ENCODE peak calls at places on chromosomes 16 and 17, in eight cellular contexts. L, E, T, R, X, O, S and K are unnamed samples.

GRCh38 chr16:88922826-88923410 is 54.1 kb downstream of the CBFA2T3 start:
- DNase-seq in L (no peak), T (no peak), O (no peak), S (no peak), X (no peak), E (no peak), R (no peak), K (no peak)

GRCh38 chr17:17900615-17901520 is 64.1 kb upstream of the SREBF1 start:
- DNase-seq in L (no peak), E (peak; percentile 86), R (no peak), O (no peak), T (no peak), S (no peak), X (no peak), K (no peak)

GRCh38 chr16:77376358-77376757 is 58.5 kb downstream of the ADAMTS18 start:
- DNase-seq in L (peak; percentile 43), E (no peak), T (no peak), S (no peak), X (no peak), O (no peak), R (no peak), K (no peak)

GRCh38 chr16:56919099-56919800 is 12.7 kb upstream of the HERPUD1 start:
- DNase-seq in T (no peak), L (no peak), R (no peak), E (no peak), O (no peak), X (no peak), S (no peak), K (no peak)

GRCh38 chr16:64375386-64375980 is 746.4 kb downstream of the CDH11 start:
- DNase-seq in R (no peak), E (no peak), T (no peak), L (no peak), S (no peak), O (no peak), X (no peak), K (no peak)

GRCh38 chr17:82542439-82542838 is 22.9 kb downstream of the FOXK2 start:
- DNase-seq in S (no peak), O (no peak), X (no peak), E (no peak), T (no peak), L (no peak), R (no peak), K (no peak)

GRCh38 chr16:21265104-21265825 is 12.8 kb downstream of the CRYM start:
- DNase-seq in X (no peak), S (no peak), L (no peak), T (no peak), E (no peak), R (no peak), O (no peak), K (no peak)

GRCh38 chr17:81967533-81968395 is 6.8 kb upstream of the NOTUM start:
- DNase-seq in L (peak; percentile 95), T (peak; percentile 53), S (peak; percentile 72), O (peak; percentile 88), E (peak; percentile 45), X (peak; percentile 78), R (peak; percentile 95), K (peak; percentile 83)

GRCh38 chr16:55179858-55180585 is 144.0 kb upstream of the IRX6 start:
- DNase-seq in L (no peak), S (no peak), E (no peak), T (no peak), X (no peak), O (no peak), R (no peak), K (no peak)

GRCh38 chr16:4353675-4354074 is 2.6 kb upstream of the PAM16 start:
- DNase-seq in O (no peak), L (no peak), R (no peak), S (no peak), X (no peak), T (no peak), E (no peak), K (no peak)

GRCh38 chr17:69344939-69345338 is 18.0 kb upstream of the ABCA5 start:
- DNase-seq in O (no peak), T (no peak), R (no peak), L (no peak), S (no peak), X (no peak), E (peak; percentile 40), K (no peak)

GRCh38 chr16:51549836-51550235 is 398.8 kb upstream of the SALL1 start:
- DNase-seq in O (no peak), X (no peak), S (no peak), T (no peak), E (no peak), R (no peak), L (no peak), K (no peak)

GRCh38 chr17:81040791-81041337 is 5.9 kb downstream of the BAIAP2 start:
- DNase-seq in R (peak; percentile 56), O (no peak), T (no peak), E (no peak), S (no peak), X (no peak), L (peak; percentile 95), K (no peak)

GRCh38 chr16:59991171-59991570 is 1257.1 kb upstream of the GOT2 start:
- DNase-seq in L (no peak), T (no peak), E (no peak), O (no peak), X (no peak), S (no peak), R (no peak), K (no peak)

GRCh38 chr17:17354560-17355357 is 51.6 kb downstream of the NT5M start:
- DNase-seq in X (peak; percentile 62), T (peak; percentile 77), O (peak; percentile 75), E (peak; percentile 62), S (peak; percentile 29), L (peak; percentile 94), R (peak; percentile 84), K (peak; percentile 53)

GRCh38 chr17:33922971-33923370 is 332.1 kb upstream of the CCL2 start:
- DNase-seq in R (no peak), S (no peak), T (no peak), X (no peak), O (no peak), E (no peak), L (no peak), K (no peak)

GRCh38 chr17:46841561-46842379 is 9.6 kb upstream of the WNT9B start:
- DNase-seq in O (no peak), S (no peak), L (peak; percentile 96), X (no peak), R (no peak), E (no peak), T (peak; percentile 58), K (no peak)

GRCh38 chr16:4317471-4318170 is 1.8 kb downstream of the GLIS2 start:
- DNase-seq in E (no peak), S (no peak), O (no peak), R (no peak), L (no peak), T (no peak), X (no peak), K (no peak)

GRCh38 chr16:11658896-11659708 is 9.2 kb upstream of the SNN start:
- DNase-seq in O (no peak), E (no peak), T (no peak), L (peak; percentile 71), S (no peak), X (no peak), R (no peak), K (no peak)

GRCh38 chr17:79633154-79633553 is 22.3 kb upstream of the RBFOX3 start:
- DNase-seq in L (peak; percentile 30), R (peak; percentile 9), S (no peak), E (no peak), O (no peak), X (no peak), T (peak; percentile 4), K (no peak)

GRCh38 chr16:84851192-84852127 is 31.7 kb downstream of the CRISPLD2 start:
- DNase-seq in S (no peak), O (no peak), E (peak; percentile 59), X (no peak), L (peak; percentile 18), R (no peak), T (no peak), K (no peak)